ENCODE peak calls at places on chromosome 1, in four cellular contexts. W is naive thymus-derived CD8-positive, alpha-beta T cell; N is cardiac muscle cell; R is left ventricle myocardium superior. V is an unnamed sample.

GRCh38 chr1:223204424-223204823 is 61.4 kb upstream of the TLR5 start:
- DNase-seq in W (no peak), N (no peak), R (no peak), V (no peak)

GRCh38 chr1:220528049-220528678 is at the start of gene MARK1:
- DNase-seq in W (no peak), N (peak; percentile 89), R (peak; percentile 92), V (no peak)

GRCh38 chr1:110159160-110159559 is 8.9 kb downstream of the SLC6A17 start:
- DNase-seq in W (no peak), N (no peak), R (no peak), V (no peak)

GRCh38 chr1:111570781-111571181 is 48.8 kb upstream of the RAP1A start:
- DNase-seq in W (no peak), N (no peak), R (no peak), V (peak; percentile 9)

GRCh38 chr1:156600733-156601121 is 552 bp downstream of the GPATCH4 start:
- DNase-seq in W (no peak), N (no peak), R (no peak), V (no peak)

GRCh38 chr1:111879086-111879485 is 110.4 kb downstream of the KCND3 start:
- DNase-seq in W (no peak), N (no peak), R (no peak), V (no peak)

GRCh38 chr1:153945131-153945794 is 1.3 kb downstream of the DENND4B start:
- DNase-seq in W (peak; percentile 79), N (peak; percentile 77), R (peak; percentile 81), V (peak; percentile 76)

GRCh38 chr1:206717237-206717989 is 32.7 kb downstream of the MAPKAPK2 start:
- DNase-seq in W (no peak), N (peak; percentile 52), R (no peak), V (no peak)

GRCh38 chr1:118877668-118878067 is 110.5 kb downstream of the TBX15 start:
- DNase-seq in W (no peak), N (no peak), R (no peak), V (no peak)

GRCh38 chr1:164320780-164321683 is 238.0 kb upstream of the PBX1 start:
- DNase-seq in W (no peak), N (peak; percentile 77), R (peak; percentile 67), V (no peak)

GRCh38 chr1:92556350-92556749 is 69.6 kb upstream of the GFI1 start:
- DNase-seq in W (no peak), N (no peak), R (no peak), V (no peak)

GRCh38 chr1:80054129-80054528 is 1047.6 kb upstream of the ADGRL4 start:
- DNase-seq in W (no peak), N (peak; percentile 31), R (peak; percentile 13), V (no peak)

GRCh38 chr1:203512830-203513578 is 19.1 kb downstream of the OPTC start:
- DNase-seq in W (no peak), N (no peak), R (no peak), V (no peak)

GRCh38 chr1:85223334-85223733 is 22.5 kb upstream of the SYDE2 start:
- DNase-seq in W (no peak), N (no peak), R (no peak), V (no peak)

GRCh38 chr1:212242288-212242984 is 42.8 kb upstream of the PPP2R5A start:
- DNase-seq in W (no peak), N (no peak), R (no peak), V (no peak)

GRCh38 chr1:90936061-90936460 is 85.8 kb downstream of the ZNF644 start:
- DNase-seq in W (no peak), N (no peak), R (no peak), V (no peak)

GRCh38 chr1:58390051-58390450 is 156.5 kb downstream of the OMA1 start:
- DNase-seq in W (no peak), N (no peak), R (no peak), V (no peak)

GRCh38 chr1:229037806-229038405 is 233.0 kb upstream of the RAB4A start:
- DNase-seq in W (no peak), N (no peak), R (no peak), V (no peak)

GRCh38 chr1:104856091-104856490 is 1106.4 kb downstream of the AMY1C start:
- DNase-seq in W (no peak), N (no peak), R (no peak), V (no peak)

GRCh38 chr1:151693057-151693651 is 23.4 kb downstream of the CELF3 start:
- DNase-seq in W (no peak), N (peak; percentile 52), R (no peak), V (no peak)

GRCh38 chr1:87151500-87152421 is 176.9 kb upstream of the LMO4 start:
- DNase-seq in W (no peak), N (peak; percentile 87), R (peak; percentile 87), V (no peak)

GRCh38 chr1:110948038-110948810 is 15.5 kb downstream of the LRIF1 start:
- DNase-seq in W (no peak), N (no peak), R (no peak), V (no peak)

GRCh38 chr1:125064481-125064880 is 3879.7 kb downstream of the SRGAP2C start:
- DNase-seq in W (no peak), N (no peak), R (no peak), V (no peak)

GRCh38 chr1:89948726-89949345 is 46.1 kb upstream of the ZNF326 start:
- DNase-seq in W (no peak), N (no peak), R (no peak), V (no peak)

GRCh38 chr1:32215629-32216505 is 6.3 kb downstream of the TMEM234 start:
- DNase-seq in W (peak; percentile 39), N (peak; percentile 80), R (peak; percentile 61), V (peak; percentile 45)

GRCh38 chr1:161863549-161863948 is 97.4 kb downstream of the ATF6 start:
- DNase-seq in W (no peak), N (no peak), R (no peak), V (no peak)

GRCh38 chr1:8889925-8890785 is 11.7 kb upstream of the ENO1 start:
- DNase-seq in W (no peak), N (no peak), R (peak; percentile 95), V (no peak)

GRCh38 chr1:24154215-24154614 is 11.3 kb upstream of the IL22RA1 start:
- DNase-seq in W (no peak), N (no peak), R (no peak), V (no peak)

GRCh38 chr1:102772831-102773230 is 335.5 kb downstream of the COL11A1 start:
- DNase-seq in W (no peak), N (no peak), R (no peak), V (no peak)